ENCODE peak calls at places on chromosomes 13 and 19, in seven cellular contexts. Q is lower leg skin, B is psoas muscle, K is tibial nerve, A is RWPE2, U is chondrocyte, Z is adrenal gland. W is an unnamed sample.

GRCh38 chr13:23868521-23868920 is 20.7 kb downstream of the MIPEP start:
- DNase-seq in Q (no peak), B (no peak), K (no peak), A (no peak), U (no peak), Z (no peak), W (no peak)

GRCh38 chr13:94154362-94154761 is 325.1 kb downstream of the DCT start:
- DNase-seq in Q (no peak), B (peak), K (peak), A (no peak), U (no peak), Z (peak), W (no peak)

GRCh38 chr13:71874490-71874889 is 7.5 kb upstream of the DACH1 start:
- DNase-seq in Q (no peak), B (no peak), K (no peak), A (no peak), U (no peak), Z (no peak), W (no peak)

GRCh38 chr19:3029070-3029923 is at the start of gene TLE2:
- DNase-seq in Q (no peak), B (peak), K (no peak), A (no peak), U (no peak), Z (no peak), W (no peak)

GRCh38 chr13:39144941-39145533 is 106.8 kb downstream of the NHLRC3 start:
- DNase-seq in Q (peak), B (peak), K (peak), A (no peak), U (no peak), Z (peak), W (peak)

GRCh38 chr19:604355-604754 is 14.7 kb downstream of the HCN2 start:
- DNase-seq in Q (no peak), B (no peak), K (no peak), A (no peak), U (no peak), Z (no peak), W (no peak)

GRCh38 chr19:2887391-2887914 is 13.3 kb upstream of the ZNF57 start:
- DNase-seq in Q (no peak), B (no peak), K (no peak), A (no peak), U (no peak), Z (no peak), W (peak)

GRCh38 chr19:43463381-43464088 is 1.9 kb downstream of the LYPD3 start:
- DNase-seq in Q (peak), B (peak), K (peak), A (peak), U (peak), Z (peak), W (peak)

GRCh38 chr13:103883152-103883551 is 816.9 kb upstream of the SLC10A2 start:
- DNase-seq in Q (peak), B (peak), K (peak), A (peak), U (peak), Z (peak), W (peak)

GRCh38 chr13:57045816-57046691 is 94.7 kb upstream of the PRR20A start:
- DNase-seq in Q (no peak), B (no peak), K (no peak), A (no peak), U (no peak), Z (no peak), W (no peak)

GRCh38 chr13:110524484-110525254 is 36.9 kb downstream of the RAB20 start:
- DNase-seq in Q (no peak), B (peak), K (no peak), A (no peak), U (no peak), Z (no peak), W (no peak)

GRCh38 chr13:110523180-110523579 is 38.3 kb downstream of the RAB20 start:
- DNase-seq in Q (no peak), B (no peak), K (no peak), A (no peak), U (no peak), Z (no peak), W (no peak)

GRCh38 chr13:110523838-110524237 is 37.7 kb downstream of the RAB20 start:
- DNase-seq in Q (no peak), B (no peak), K (no peak), A (no peak), U (no peak), Z (no peak), W (no peak)

GRCh38 chr13:110528371-110528770 is 33.2 kb downstream of the RAB20 start:
- DNase-seq in Q (no peak), B (no peak), K (no peak), A (no peak), U (no peak), Z (peak), W (no peak)

DNA sequence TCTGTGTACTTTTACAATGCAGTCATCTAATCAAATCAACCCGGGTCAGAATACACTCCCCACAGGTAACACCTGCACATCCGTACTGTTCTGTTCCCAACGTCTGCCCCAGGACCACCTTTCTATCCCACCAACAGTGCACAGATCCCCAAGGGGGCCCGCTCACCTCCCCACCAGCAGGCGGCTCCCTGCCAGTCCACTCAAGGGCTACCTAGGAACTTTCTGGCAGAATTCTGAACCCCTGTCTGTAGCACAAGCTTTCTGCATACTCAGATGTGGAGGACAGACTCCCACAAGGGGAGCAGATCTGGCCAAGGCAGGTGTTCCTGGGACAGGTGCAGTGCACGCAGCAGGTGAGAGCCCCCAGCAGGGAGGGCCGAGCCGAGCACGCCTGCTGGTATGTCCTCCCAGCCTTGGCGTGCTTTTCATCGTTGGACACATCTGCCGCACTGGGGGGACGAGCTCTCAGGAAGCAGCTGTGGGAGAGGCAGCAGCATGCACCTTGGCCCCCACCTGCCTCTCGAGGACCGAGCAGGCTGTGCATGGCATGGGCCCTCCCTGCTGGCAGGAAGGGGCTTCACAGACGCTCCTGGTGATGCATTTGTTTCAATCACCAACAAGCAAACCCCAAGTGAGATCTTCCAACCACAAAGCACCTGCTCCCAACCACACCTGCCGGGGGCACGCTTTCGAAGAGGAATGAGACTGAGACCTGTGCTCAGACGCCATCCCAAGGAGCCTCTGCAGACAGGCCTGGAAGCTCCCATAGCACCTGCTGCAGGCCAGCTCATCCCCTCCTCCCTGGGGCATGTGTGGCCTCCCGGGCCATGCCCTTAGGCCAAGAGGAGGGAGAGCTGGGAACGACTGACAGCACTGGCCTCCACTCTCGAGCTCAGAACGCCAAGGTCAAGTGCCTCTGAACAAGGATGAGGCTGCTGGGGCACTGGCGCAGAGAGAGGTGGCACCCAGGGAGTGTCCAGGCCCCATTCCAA is 35.9 kb downstream of the RAB20 start:
- DNase-seq in Q (no peak), B (no peak), K (no peak), A (no peak), U (no peak), Z (peak), W (no peak)
- TF ChIP-seq CTCF in Q (no peak), B (no peak), K (no peak), A (no peak), U (peak), Z (no peak), W (no peak)

GRCh38 chr19:17351815-17352435 is 14.6 kb downstream of the GTPBP3 start:
- DNase-seq in Q (no peak), B (no peak), K (no peak), A (no peak), U (no peak), Z (no peak), W (no peak)
- TF ChIP-seq CTCF in Q (no peak), B (no peak), K (no peak), A (no peak), U (no peak), Z (no peak), W (no peak)

GRCh38 chr19:49533551-49534488 is 6.0 kb downstream of the RCN3 start:
- DNase-seq in Q (peak), B (peak), K (peak), A (no peak), U (peak), Z (peak), W (peak)
- TF ChIP-seq CTCF in Q (no peak), B (peak), K (no peak), A (peak), U (peak), Z (peak), W (peak)

GRCh38 chr13:28655566-28655965 is 3.4 kb upstream of the POMP start:
- DNase-seq in Q (no peak), B (no peak), K (no peak), A (no peak), U (no peak), Z (no peak), W (no peak)

GRCh38 chr13:28658796-28659610 is at the start of gene POMP:
- DNase-seq in Q (peak), B (peak), K (peak), A (peak), U (peak), Z (peak), W (peak)

GRCh38 chr13:28658539-28658795 is 463 bp upstream of the POMP start:
- DNase-seq in Q (no peak), B (no peak), K (no peak), A (no peak), U (no peak), Z (no peak), W (no peak)

GRCh38 chr13:28659611-28659970 is 661 bp downstream of the POMP start:
- DNase-seq in Q (no peak), B (no peak), K (no peak), A (no peak), U (no peak), Z (no peak), W (no peak)

GRCh38 chr13:28657784-28658538 is 969 bp upstream of the POMP start:
- DNase-seq in Q (no peak), B (no peak), K (no peak), A (no peak), U (no peak), Z (no peak), W (no peak)
- TF ChIP-seq CTCF in Q (no peak), B (no peak), K (no peak), A (peak), U (peak), Z (peak), W (no peak)

GRCh38 chr13:41608111-41608510 is 150.8 kb downstream of the RGCC start:
- DNase-seq in Q (no peak), B (no peak), K (no peak), A (no peak), U (no peak), Z (no peak), W (no peak)

GRCh38 chr13:41603917-41604316 is 146.6 kb downstream of the RGCC start:
- DNase-seq in Q (no peak), B (peak), K (no peak), A (no peak), U (no peak), Z (peak), W (no peak)

GRCh38 chr13:41606646-41607045 is 149.3 kb downstream of the RGCC start:
- DNase-seq in Q (no peak), B (no peak), K (no peak), A (no peak), U (no peak), Z (no peak), W (no peak)

GRCh38 chr13:41608779-41609178 is 151.4 kb downstream of the RGCC start:
- DNase-seq in Q (no peak), B (no peak), K (no peak), A (no peak), U (no peak), Z (no peak), W (no peak)

DNA sequence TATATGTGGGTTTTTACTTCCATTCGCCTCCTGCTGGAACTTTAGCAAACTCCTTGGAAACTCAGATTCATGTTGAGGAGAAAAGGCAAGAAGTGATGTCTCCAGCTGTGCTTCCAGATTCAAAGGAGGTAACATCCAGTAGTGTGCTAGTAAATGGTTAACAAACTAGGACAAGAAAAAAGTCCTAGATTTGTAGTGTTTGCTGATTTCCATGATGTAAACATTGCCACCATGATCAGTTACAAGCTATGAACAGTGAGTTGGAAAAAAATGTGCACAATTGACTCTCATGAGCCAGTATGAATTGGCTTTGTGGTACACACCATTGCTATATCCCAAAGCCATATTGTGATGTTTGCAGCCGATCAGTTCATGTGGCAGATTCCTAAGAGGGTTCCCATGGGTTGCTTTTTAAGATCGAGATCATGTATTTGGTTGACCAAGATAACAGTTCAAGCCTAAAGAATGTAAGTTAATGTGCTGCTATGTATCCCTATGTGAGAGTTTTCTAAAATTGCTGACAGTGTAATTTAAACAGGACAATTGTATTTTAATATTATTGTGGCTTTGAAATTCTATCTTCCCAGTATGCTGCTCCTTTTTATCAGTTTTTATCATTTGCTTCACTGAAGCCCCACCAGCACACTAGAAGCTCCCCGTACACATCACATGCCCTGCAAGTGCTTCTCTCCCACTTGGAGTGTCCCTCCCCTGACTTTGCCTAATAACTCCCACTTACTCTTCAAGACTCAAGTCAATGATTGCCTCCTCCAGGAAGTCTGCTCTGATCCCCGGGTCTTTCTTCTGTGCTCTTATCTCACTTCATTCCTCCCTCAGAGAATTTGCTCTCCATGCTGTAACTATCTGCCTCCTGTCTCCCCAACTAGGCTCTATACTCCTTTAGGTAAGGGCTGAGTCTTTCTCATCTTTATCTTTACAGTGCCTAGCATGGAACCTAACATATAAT is 148.3 kb downstream of the RGCC start:
- DNase-seq in Q (no peak), B (no peak), K (no peak), A (no peak), U (no peak), Z (no peak), W (no peak)
- TF ChIP-seq CTCF in Q (no peak), B (no peak), K (no peak), A (no peak), U (peak), Z (no peak), W (no peak)

DNA sequence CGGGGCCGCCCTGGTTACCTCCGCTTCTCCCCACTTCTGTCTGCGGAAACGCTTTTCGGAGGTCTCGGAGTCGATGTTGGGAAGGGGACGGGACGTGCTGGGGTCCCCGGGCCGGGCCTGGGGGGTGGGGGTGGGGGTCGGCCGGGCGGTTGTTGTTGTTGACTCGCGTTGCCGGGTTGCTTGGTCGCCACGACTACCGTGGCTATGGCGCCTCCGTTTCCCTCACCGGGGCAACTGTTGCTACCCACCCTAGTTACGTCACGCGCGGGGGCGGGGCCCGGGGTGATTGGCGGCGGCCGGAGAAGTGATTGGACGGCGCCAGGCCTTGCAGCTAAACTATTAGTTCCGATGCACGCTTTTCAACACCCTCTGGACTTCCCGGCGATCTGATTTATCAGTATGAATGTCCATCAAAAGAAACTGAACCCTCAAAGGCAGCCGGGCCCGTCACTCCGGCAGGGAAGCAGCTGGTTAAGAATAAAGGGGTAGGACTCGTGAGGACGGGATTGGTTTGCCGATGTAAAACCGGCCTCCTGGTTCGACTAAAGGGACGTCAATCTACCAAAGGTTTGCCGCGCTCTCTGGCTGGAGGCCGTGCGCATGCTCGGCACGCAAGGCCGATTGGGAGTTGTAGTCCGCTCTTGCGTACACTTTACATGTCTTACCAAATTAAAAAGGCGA is at the start of gene RFX1:
- DNase-seq in Q (peak), B (peak), K (peak), A (peak), U (peak), Z (peak), W (peak)
- TF ChIP-seq CTCF in Q (no peak), B (no peak), K (no peak), A (no peak), U (no peak), Z (no peak), W (no peak)

GRCh38 chr13:81929988-81930387 is 1589.1 kb upstream of the SPRY2 start:
- DNase-seq in Q (no peak), B (no peak), K (no peak), A (no peak), U (no peak), Z (no peak), W (no peak)
- TF ChIP-seq CTCF in Q (no peak), B (no peak), K (no peak), A (peak), U (peak), Z (peak), W (no peak)

W was measured in endothelial cell.